ENCODE peak calls at places on chromosome 16, in seven cellular contexts. U is activated naive CD4-positive, alpha-beta T cell; K is GOT3; P is T-cell; T is progenitor cell of endocrine pancreas; W is upper lobe of left lung; J is MV-4-11. X is an unnamed sample.

GRCh38 chr16:80932725-80933124 is 74.0 kb downstream of the CMC2 start:
- DNase-seq in K (no peak), T (no peak), J (no peak), P (no peak), W (no peak), U (no peak), X (no peak)

GRCh38 chr16:66428682-66429251 is 1.7 kb downstream of the BEAN1 start:
- DNase-seq in J (no peak), T (no peak), W (no peak), K (no peak), U (no peak), P (no peak), X (no peak)

GRCh38 chr16:85649411-85649977 is 36.4 kb downstream of the GSE1 start:
- DNase-seq in J (no peak), K (no peak), P (no peak), U (no peak), W (no peak), T (no peak), X (no peak)

GRCh38 chr16:27210174-27210573 is 6.8 kb downstream of the KDM8 start:
- DNase-seq in U (no peak), T (no peak), W (no peak), J (no peak), P (no peak), K (no peak), X (no peak)

GRCh38 chr16:67694611-67695010 is 24.5 kb downstream of the GFOD2 start:
- DNase-seq in T (no peak), W (no peak), U (no peak), J (no peak), P (no peak), K (no peak), X (no peak)

GRCh38 chr16:50213939-50214519 is 52.3 kb upstream of the ADCY7 start:
- DNase-seq in U (no peak), J (peak), T (no peak), W (no peak), P (no peak), K (no peak), X (no peak)

GRCh38 chr16:23608194-23608593 is 12.1 kb upstream of the NDUFAB1 start:
- DNase-seq in P (no peak), J (no peak), T (no peak), W (no peak), U (no peak), K (no peak), X (no peak)

GRCh38 chr16:88772871-88773811 is 11.9 kb downstream of the PIEZO1 start:
- DNase-seq in T (no peak), U (no peak), P (no peak), W (peak), J (no peak), K (no peak), X (no peak)

GRCh38 chr16:20415541-20415940 is 6.2 kb downstream of the ACSM5 start:
- DNase-seq in W (no peak), T (no peak), J (no peak), K (no peak), P (no peak), U (no peak), X (no peak)

GRCh38 chr16:9225527-9226316 is 134.3 kb downstream of the HAPSTR1 start:
- DNase-seq in T (no peak), W (no peak), U (no peak), P (no peak), K (no peak), J (no peak), X (no peak)

GRCh38 chr16:27564226-27564625 is 14.3 kb downstream of the KATNIP start:
- DNase-seq in U (no peak), J (peak), K (no peak), T (no peak), P (no peak), W (no peak), X (no peak)

GRCh38 chr16:24045641-24046040 is 209.9 kb downstream of the PRKCB start:
- DNase-seq in P (no peak), T (peak), K (no peak), U (no peak), J (no peak), W (no peak), X (no peak)

GRCh38 chr16:89164436-89164835 is 7.1 kb upstream of the CDH15 start:
- DNase-seq in W (no peak), T (no peak), J (no peak), K (no peak), U (no peak), P (no peak), X (no peak)

GRCh38 chr16:3873482-3874173 is 6.9 kb downstream of the CREBBP start:
- DNase-seq in K (no peak), J (no peak), P (no peak), T (no peak), W (no peak), U (no peak), X (no peak)

GRCh38 chr16:5770118-5770517 is 672.5 kb upstream of the EEF2KMT start:
- DNase-seq in U (no peak), T (no peak), K (no peak), P (no peak), J (no peak), W (no peak), X (no peak)

GRCh38 chr16:4114257-4115208 is 1.7 kb downstream of the ADCY9 start:
- DNase-seq in T (no peak), U (no peak), W (no peak), K (no peak), P (no peak), J (no peak), X (no peak)

GRCh38 chr16:31472559-31473203 is 729 bp downstream of the TGFB1I1 start:
- DNase-seq in P (no peak), J (peak), W (peak), K (peak), T (no peak), U (no peak), X (no peak)

GRCh38 chr16:66188786-66189725 is 177.4 kb upstream of the CDH5 start:
- DNase-seq in P (no peak), K (no peak), W (no peak), J (no peak), U (no peak), T (no peak), X (no peak)

GRCh38 chr16:85639529-85640253 is 26.6 kb downstream of the GSE1 start:
- DNase-seq in U (no peak), W (no peak), K (no peak), P (no peak), J (no peak), T (no peak), X (no peak)

GRCh38 chr16:8530756-8531155 is 59.6 kb downstream of the TMEM114 start:
- DNase-seq in T (no peak), K (no peak), U (no peak), W (no peak), P (no peak), J (no peak), X (no peak)

GRCh38 chr16:48393843-48394703 is 8.9 kb upstream of the SIAH1 start:
- DNase-seq in K (peak), T (no peak), W (no peak), P (no peak), J (peak), U (no peak), X (peak)

GRCh38 chr16:86846136-86846535 is 267.8 kb downstream of the FOXL1 start:
- DNase-seq in P (no peak), W (no peak), U (no peak), J (no peak), K (no peak), T (no peak), X (no peak)

GRCh38 chr16:19068237-19068815 is 912 bp downstream of the COQ7 start:
- DNase-seq in T (no peak), J (no peak), W (no peak), U (no peak), P (no peak), K (no peak), X (no peak)

GRCh38 chr16:71295950-71296349 is 6.7 kb upstream of the CMTR2 start:
- DNase-seq in U (no peak), J (no peak), K (no peak), P (no peak), T (no peak), W (no peak), X (no peak)

GRCh38 chr16:56400458-56400857 is 24.9 kb downstream of the AMFR start:
- DNase-seq in T (no peak), U (no peak), J (no peak), W (no peak), P (no peak), K (no peak), X (no peak)

GRCh38 chr16:84959045-84959576 is 52.2 kb downstream of the ZDHHC7 start:
- DNase-seq in T (no peak), P (no peak), W (no peak), J (no peak), K (no peak), U (no peak), X (no peak)

GRCh38 chr16:12757546-12757945 is 46.1 kb downstream of the CPPED1 start:
- DNase-seq in K (no peak), U (no peak), W (no peak), J (no peak), P (no peak), T (no peak), X (no peak)

GRCh38 chr16:19348578-19349315 is 63.2 kb downstream of the CLEC19A start:
- DNase-seq in J (no peak), U (no peak), P (no peak), K (no peak), T (peak), W (no peak), X (no peak)

GRCh38 chr16:85931596-85932402 is 32.8 kb downstream of the IRF8 start:
- DNase-seq in W (peak), T (no peak), P (no peak), U (no peak), J (peak), K (no peak), X (no peak)

GRCh38 chr16:19380316-19380715 is 37.4 kb upstream of the TMC5 start:
- DNase-seq in K (no peak), U (no peak), W (no peak), T (no peak), P (no peak), J (no peak), X (no peak)

GRCh38 chr16:57999366-57999970 is 1.0 kb downstream of the ZNF319 start:
- DNase-seq in P (peak), K (no peak), T (no peak), W (no peak), J (peak), U (no peak), X (peak)